ENCODE peak calls at places on chromosomes 7 and 10, in eight cellular contexts. N is tibial nerve; G is HEK293T; H is nucleus accumbens; Y is fibroblast of lung; M is heart right ventricle; X is mesothelial cell of epicardium; T is activated naive CD4-positive, alpha-beta T cell. E is an unnamed sample.

GRCh38 chr7:116030626-116031276 is at the start of gene TFEC:
- DNase-seq in M (no peak), Y (peak), G (no peak), H (no peak), N (no peak), T (no peak), X (no peak), E (no peak)

GRCh38 chr10:119817991-119818888 is 54.4 kb downstream of the MCMBP start:
- DNase-seq in X (peak), M (peak), N (peak), T (no peak), H (peak), Y (peak), G (no peak), E (no peak)

GRCh38 chr10:88913157-88913556 is 33.1 kb downstream of the STAMBPL1 start:
- DNase-seq in N (no peak), T (no peak), X (no peak), H (no peak), G (peak), M (no peak), Y (no peak), E (no peak)

GRCh38 chr10:71382757-71383156 is 14.0 kb upstream of the CDH23 start:
- DNase-seq in H (no peak), N (no peak), M (no peak), T (no peak), Y (no peak), X (no peak), G (no peak), E (no peak)

GRCh38 chr10:114323023-114323422 is 81.3 kb downstream of the AFAP1L2 start:
- DNase-seq in G (no peak), M (no peak), Y (peak), X (no peak), H (no peak), N (no peak), T (no peak), E (no peak)

GRCh38 chr10:67088035-67088434 is 162.2 kb downstream of the LRRTM3 start:
- DNase-seq in H (no peak), G (no peak), T (no peak), X (no peak), N (no peak), M (no peak), Y (no peak), E (no peak)

GRCh38 chr10:29482591-29483421 is 152.0 kb downstream of the SVIL start:
- DNase-seq in H (peak), M (no peak), Y (peak), N (no peak), G (no peak), T (no peak), X (no peak), E (no peak)

GRCh38 chr7:28738384-28738783 is 219.7 kb downstream of the TRIL start:
- DNase-seq in M (no peak), G (no peak), H (no peak), T (no peak), N (no peak), X (no peak), Y (no peak), E (no peak)

GRCh38 chr7:81111358-81111757 is 192.5 kb upstream of the SEMA3C start:
- DNase-seq in X (no peak), N (no peak), G (no peak), M (no peak), H (no peak), T (no peak), Y (peak), E (no peak)

GRCh38 chr10:23341004-23341403 is 3.6 kb downstream of the C10orf67 start:
- DNase-seq in G (no peak), X (no peak), Y (peak), H (no peak), N (no peak), M (no peak), T (no peak), E (no peak)

GRCh38 chr10:75814071-75814470 is 382.6 kb downstream of the LRMDA start:
- DNase-seq in M (no peak), H (no peak), T (no peak), X (no peak), N (no peak), Y (peak), G (no peak), E (no peak)

GRCh38 chr10:113026679-113027078 is 76.6 kb downstream of the TCF7L2 start:
- DNase-seq in Y (peak), X (no peak), T (no peak), H (no peak), M (no peak), N (no peak), G (no peak), E (no peak)

GRCh38 chr7:81812514-81813472 is 42.9 kb upstream of the HGF start:
- DNase-seq in X (no peak), G (no peak), N (no peak), H (no peak), Y (no peak), T (no peak), M (no peak), E (no peak)

GRCh38 chr10:72171175-72171630 is 44.6 kb upstream of the ANAPC16 start:
- DNase-seq in Y (peak), X (no peak), T (no peak), M (no peak), N (no peak), H (no peak), G (no peak), E (no peak)

GRCh38 chr7:16447867-16448266 is 17.7 kb downstream of the SOSTDC1 start:
- DNase-seq in M (no peak), T (no peak), Y (no peak), H (no peak), N (no peak), G (no peak), X (no peak), E (no peak)

GRCh38 chr7:132750530-132751281 is 174.4 kb upstream of the PLXNA4 start:
- DNase-seq in H (no peak), M (no peak), Y (peak), N (no peak), X (no peak), G (no peak), T (no peak), E (no peak)

GRCh38 chr10:48194830-48195229 is 79.7 kb downstream of the FRMPD2 start:
- DNase-seq in M (no peak), X (no peak), G (no peak), N (no peak), T (no peak), Y (no peak), H (no peak), E (no peak)

GRCh38 chr10:105797234-105797890 is 1156.3 kb downstream of the SORCS3 start:
- DNase-seq in T (no peak), G (peak), X (no peak), N (no peak), H (no peak), M (no peak), Y (no peak), E (no peak)

GRCh38 chr10:21811245-21811585 is 192.3 kb downstream of the DNAJC1 start:
- DNase-seq in H (no peak), Y (peak), G (no peak), N (no peak), T (no peak), M (no peak), X (no peak), E (no peak)

GRCh38 chr7:38840736-38841460 is 68.1 kb downstream of the VPS41 start:
- DNase-seq in X (no peak), H (no peak), Y (peak), N (no peak), T (no peak), G (no peak), M (no peak), E (no peak)

GRCh38 chr10:46285966-46286620 is 704 bp upstream of the ANTXRL start:
- DNase-seq in H (no peak), Y (no peak), N (no peak), G (no peak), T (no peak), X (no peak), M (no peak), E (no peak)

GRCh38 chr7:106178593-106179134 is 66.6 kb upstream of the SYPL1 start:
- DNase-seq in G (no peak), M (no peak), H (no peak), T (no peak), N (no peak), Y (peak), X (no peak), E (no peak)

GRCh38 chr7:138167222-138167621 is 91.0 kb downstream of the AKR1D1 start:
- DNase-seq in M (no peak), X (no peak), Y (peak), T (no peak), N (no peak), H (no peak), G (no peak), E (no peak)

GRCh38 chr10:45513586-45513985 is 139.6 kb downstream of the ALOX5 start:
- DNase-seq in M (no peak), T (no peak), G (no peak), N (no peak), Y (peak), X (no peak), H (no peak), E (no peak)

GRCh38 chr7:48887500-48887899 is 36.8 kb upstream of the CDC14C start:
- DNase-seq in Y (peak), G (no peak), N (no peak), M (no peak), H (no peak), T (no peak), X (no peak), E (no peak)

GRCh38 chr7:134943785-134944400 is 42.4 kb upstream of the AGBL3 start:
- DNase-seq in X (no peak), M (no peak), N (no peak), Y (no peak), H (no peak), T (no peak), G (peak), E (no peak)

GRCh38 chr10:109995178-109995577 is 12.6 kb upstream of the ADD3 start:
- DNase-seq in H (no peak), T (no peak), N (no peak), Y (no peak), G (no peak), X (no peak), M (no peak), E (no peak)

GRCh38 chr7:135156290-135156689 is 8.4 kb downstream of the TMEM140 start:
- DNase-seq in M (no peak), Y (no peak), X (no peak), G (no peak), H (no peak), T (no peak), N (no peak), E (no peak)

GRCh38 chr7:16416289-16417282 is 4.8 kb downstream of the CRPPA start:
- DNase-seq in N (no peak), M (no peak), T (no peak), G (no peak), X (no peak), H (no peak), Y (peak), E (no peak)

GRCh38 chr10:84845628-84846261 is 517.4 kb downstream of the CCSER2 start:
- DNase-seq in G (no peak), M (no peak), H (no peak), Y (no peak), X (no peak), N (no peak), T (no peak), E (no peak)

GRCh38 chr10:36023939-36024338 is 381.8 kb upstream of the FZD8 start:
- DNase-seq in N (no peak), Y (peak), X (no peak), T (no peak), M (no peak), G (peak), H (no peak), E (no peak)

GRCh38 chr7:16619979-16620408 is 25.6 kb downstream of the ANKMY2 start:
- DNase-seq in N (no peak), Y (peak), X (no peak), H (no peak), T (no peak), M (no peak), G (no peak), E (no peak)

GRCh38 chr7:27834179-27834921 is 94.4 kb downstream of the TAX1BP1 start:
- DNase-seq in X (no peak), M (peak), T (no peak), Y (no peak), N (no peak), H (no peak), G (no peak), E (no peak)

E was measured in GOT3.